ENCODE peak calls at places on chromosomes 5 and 9, in ten cellular contexts. S, M, A, E, P, F, C, B, W and Y are unnamed samples.

GRCh38 chr9:15311607-15312006 is 4.6 kb upstream of the TTC39B start:
- DNase-seq in M (no peak), A (peak; percentile 47), S (no peak), P (no peak), W (no peak), F (no peak), E (no peak), B (no peak), C (no peak), Y (no peak)

GRCh38 chr9:130198501-130199179 is 26.4 kb downstream of the NCS1 start:
- DNase-seq in W (no peak), S (no peak), E (no peak), C (no peak), P (no peak), A (no peak), B (no peak), F (no peak), M (no peak), Y (no peak)

GRCh38 chr9:16625831-16626230 is 244.6 kb downstream of the BNC2 start:
- DNase-seq in C (no peak), S (peak; percentile 29), B (no peak), E (no peak), M (peak; percentile 74), W (no peak), F (no peak), P (no peak), A (peak; percentile 59), Y (no peak)

GRCh38 chr9:82124090-82124489 is 135.5 kb downstream of the SPATA31D1 start:
- DNase-seq in M (peak; percentile 64), B (no peak), C (peak; percentile 73), E (no peak), P (no peak), F (no peak), W (no peak), A (peak; percentile 47), S (peak; percentile 79), Y (no peak)

GRCh38 chr5:174271316-174271715 is 225.8 kb downstream of the NSG2 start:
- DNase-seq in C (no peak), B (no peak), M (no peak), W (no peak), E (no peak), P (no peak), A (no peak), F (no peak), S (no peak), Y (no peak)

GRCh38 chr5:23001120-23001519 is 148.0 kb upstream of the CDH12 start:
- DNase-seq in A (no peak), E (no peak), W (no peak), M (no peak), S (no peak), B (no peak), P (no peak), C (no peak), F (no peak), Y (no peak)

GRCh38 chr5:173498286-173498685 is 118.2 kb downstream of the BOD1 start:
- DNase-seq in F (peak; percentile 42), S (peak; percentile 46), B (peak; percentile 22), M (peak; percentile 69), E (no peak), P (no peak), A (peak; percentile 36), W (no peak), C (peak; percentile 59), Y (no peak)

GRCh38 chr9:87497604-87498045 is at the start of gene DAPK1:
- DNase-seq in A (peak; percentile 34), C (no peak), E (peak; percentile 43), B (peak; percentile 21), W (peak; percentile 92), F (peak; percentile 89), P (peak; percentile 73), S (no peak), M (peak; percentile 38), Y (peak; percentile 87)

GRCh38 chr5:53645581-53645980 is 85.1 kb downstream of the NDUFS4 start:
- DNase-seq in M (no peak), F (no peak), P (no peak), B (no peak), E (no peak), A (no peak), W (no peak), S (no peak), C (no peak), Y (no peak)

GRCh38 chr9:129183495-129184308 is 5.6 kb upstream of the IER5L start:
- DNase-seq in W (peak; percentile 59), F (peak; percentile 76), M (peak; percentile 48), C (no peak), P (no peak), A (no peak), E (no peak), S (no peak), B (no peak), Y (no peak)

GRCh38 chr5:143219696-143220095 is 183.8 kb downstream of the NR3C1 start:
- DNase-seq in B (no peak), E (no peak), M (peak; percentile 26), S (no peak), A (no peak), F (no peak), W (no peak), C (no peak), P (no peak), Y (no peak)

GRCh38 chr5:149576021-149576420 is 5.3 kb upstream of the ARHGEF37 start:
- DNase-seq in F (no peak), C (no peak), W (no peak), S (no peak), B (no peak), P (no peak), M (no peak), A (no peak), E (no peak), Y (no peak)

GRCh38 chr9:74496819-74497749 is at the start of gene RORB:
- DNase-seq in E (peak; percentile 83), C (no peak), A (peak; percentile 38), S (no peak), M (peak; percentile 71), B (peak; percentile 59), P (peak; percentile 54), W (peak; percentile 95), F (peak; percentile 68), Y (peak; percentile 76)

GRCh38 chr5:56746553-56746952 is 68.8 kb upstream of the MAP3K1 start:
- DNase-seq in W (no peak), S (no peak), A (no peak), C (no peak), F (no peak), E (no peak), B (no peak), M (no peak), P (no peak), Y (no peak)

GRCh38 chr5:108521841-108522506 is 140.1 kb upstream of the FBXL17 start:
- DNase-seq in W (peak; percentile 74), A (peak; percentile 75), E (no peak), C (peak; percentile 21), F (peak; percentile 81), P (peak; percentile 14), B (peak; percentile 30), M (peak; percentile 82), S (peak; percentile 67), Y (no peak)

GRCh38 chr5:123014689-123015088 is 21.8 kb downstream of the PPIC start:
- DNase-seq in C (no peak), W (no peak), E (no peak), M (no peak), F (no peak), P (no peak), S (no peak), B (no peak), A (no peak), Y (no peak)

GRCh38 chr5:149152317-149152746 is 11.0 kb downstream of the ABLIM3 start:
- DNase-seq in P (no peak), A (peak; percentile 49), M (no peak), S (no peak), F (peak; percentile 44), B (no peak), W (no peak), E (no peak), C (no peak), Y (no peak)

DNA sequence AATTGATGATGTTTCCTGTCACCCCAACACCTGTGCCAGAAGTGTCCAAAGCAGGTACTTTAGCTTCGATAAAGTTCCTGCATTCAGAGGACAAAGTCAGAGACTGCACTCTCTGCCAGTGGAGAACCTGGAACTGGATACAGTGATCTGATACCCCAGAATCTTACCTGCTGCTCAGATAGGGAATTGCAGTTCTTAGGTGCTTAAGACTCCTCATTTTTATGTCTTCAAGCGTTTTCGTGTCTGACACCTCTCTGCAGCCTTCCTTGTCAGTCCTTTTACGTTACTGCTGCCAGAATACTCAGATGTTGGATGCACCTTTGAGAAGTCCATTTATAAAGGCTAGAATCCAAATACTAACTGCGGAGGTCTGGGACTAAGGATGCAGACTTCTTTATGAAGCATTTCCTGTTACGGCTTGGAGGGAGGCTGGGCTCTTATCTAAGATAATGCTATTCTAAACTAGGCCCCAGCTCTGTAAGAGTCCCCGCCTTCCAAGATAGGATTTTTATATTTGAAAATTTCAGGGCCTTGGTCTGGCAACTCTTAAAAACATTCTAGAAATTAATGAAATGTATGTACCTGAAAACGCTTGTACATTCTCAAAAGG is 1.9 kb downstream of the ISOC1 start:
- DNase-seq in E (no peak), F (no peak), M (no peak), A (no peak), W (no peak), B (no peak), S (no peak), C (no peak), P (no peak), Y (no peak)
- TF ChIP-seq CTCF in E (no peak), F (no peak), M (no peak), A (no peak), W (peak; percentile 8), B (no peak), S (no peak), C (no peak), P (peak; percentile 28), Y (no peak)

GRCh38 chr5:179768326-179769085 is 25.3 kb upstream of the LTC4S start:
- DNase-seq in E (no peak), C (no peak), A (no peak), W (peak; percentile 37), F (no peak), P (no peak), S (no peak), M (no peak), B (no peak), Y (no peak)
- TF ChIP-seq CTCF in E (peak; percentile 20), C (peak; percentile 1), A (no peak), W (peak; percentile 41), F (peak; percentile 5), P (peak; percentile 34), S (peak; percentile 35), M (peak; percentile 40), B (no peak), Y (no peak)

GRCh38 chr5:176610430-176610763 is 441 bp upstream of the GPRIN1 start:
- DNase-seq in P (no peak), C (no peak), S (no peak), A (no peak), B (no peak), E (no peak), W (no peak), F (no peak), M (no peak), Y (no peak)
- TF ChIP-seq CTCF in P (no peak), C (no peak), S (no peak), A (no peak), B (no peak), E (peak; percentile 1), W (no peak), F (no peak), M (no peak), Y (no peak)

DNA sequence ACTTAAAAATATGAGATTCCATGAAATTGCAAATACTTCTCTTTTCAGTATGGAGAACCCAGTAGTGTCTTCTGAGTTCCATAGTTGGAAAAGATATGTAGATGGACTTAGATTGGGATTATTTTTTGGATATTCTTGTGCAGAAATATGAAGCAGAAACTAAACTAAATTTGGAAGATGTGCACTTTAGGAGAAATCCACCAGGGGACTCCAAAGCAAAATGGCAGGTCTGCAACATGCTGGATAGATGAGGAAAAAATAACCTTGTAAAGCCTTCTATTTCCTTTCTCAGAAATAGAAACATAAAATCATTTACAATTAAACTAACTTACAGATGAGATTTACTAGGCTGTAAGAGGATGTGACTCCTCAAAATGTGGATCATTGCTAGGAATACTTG is 49.2 kb upstream of the MINAR2 start:
- DNase-seq in S (no peak), A (peak; percentile 14), M (peak; percentile 9), C (no peak), E (no peak), W (no peak), P (no peak), F (no peak), B (no peak), Y (no peak)
- TF ChIP-seq CTCF in S (peak; percentile 44), A (peak; percentile 20), M (peak; percentile 35), C (peak; percentile 4), E (no peak), W (peak; percentile 36), P (no peak), F (no peak), B (no peak), Y (no peak)